ENCODE peak calls at places on chromosomes 5 and 9, in four cellular contexts. One of them, this sample, is unnamed.

GRCh38 chr5:95155888-95156287 is 129.0 kb downstream of the MCTP1 start:
- DNase-seq in H1: no peak
- DNase-seq in HepG2: peak; percentile 3
- DNase-seq in GM12878: no peak
- DNase-seq in this sample: no peak

GRCh38 chr9:14104501-14104900 is 209.4 kb downstream of the NFIB start:
- DNase-seq in H1: no peak
- DNase-seq in HepG2: no peak
- DNase-seq in GM12878: no peak
- DNase-seq in this sample: no peak

GRCh38 chr5:173891367-173891766 is 3.2 kb downstream of the CPEB4 start:
- DNase-seq in H1: no peak
- DNase-seq in HepG2: no peak
- DNase-seq in GM12878: no peak
- DNase-seq in this sample: no peak

GRCh38 chr9:99465231-99465891 is 243.3 kb downstream of the SEC61B start:
- DNase-seq in H1: no peak
- DNase-seq in HepG2: no peak
- DNase-seq in GM12878: no peak
- DNase-seq in this sample: peak; percentile 71

GRCh38 chr5:10856646-10857332 is 95.8 kb upstream of the DAP start:
- DNase-seq in H1: peak; percentile 92
- DNase-seq in HepG2: peak; percentile 71
- DNase-seq in GM12878: no peak
- DNase-seq in this sample: peak; percentile 67

GRCh38 chr5:98940586-98940985 is 11.8 kb upstream of the CHD1 start:
- DNase-seq in H1: no peak
- DNase-seq in HepG2: no peak
- DNase-seq in GM12878: no peak
- DNase-seq in this sample: no peak

GRCh38 chr5:125348221-125348692 is 601.8 kb upstream of the ZNF608 start:
- DNase-seq in H1: no peak
- DNase-seq in HepG2: no peak
- DNase-seq in GM12878: no peak
- DNase-seq in this sample: no peak

GRCh38 chr9:108835831-108836230 is 20.0 kb downstream of the ACTL7B start:
- DNase-seq in H1: no peak
- DNase-seq in HepG2: no peak
- DNase-seq in GM12878: no peak
- DNase-seq in this sample: no peak

GRCh38 chr5:6302684-6303083 is 75.7 kb downstream of the MED10 start:
- DNase-seq in H1: no peak
- DNase-seq in HepG2: no peak
- DNase-seq in GM12878: no peak
- DNase-seq in this sample: no peak

GRCh38 chr5:150180241-150181027 is 9.4 kb upstream of the SLC6A7 start:
- DNase-seq in H1: no peak
- DNase-seq in HepG2: no peak
- DNase-seq in GM12878: no peak
- DNase-seq in this sample: no peak
- TF ChIP-seq TCF12 in H1: no peak
- TF ChIP-seq TCF12 in HepG2: no peak
- TF ChIP-seq TCF12 in GM12878: no peak
- TF ChIP-seq TCF12 in this sample: no peak

DNA sequence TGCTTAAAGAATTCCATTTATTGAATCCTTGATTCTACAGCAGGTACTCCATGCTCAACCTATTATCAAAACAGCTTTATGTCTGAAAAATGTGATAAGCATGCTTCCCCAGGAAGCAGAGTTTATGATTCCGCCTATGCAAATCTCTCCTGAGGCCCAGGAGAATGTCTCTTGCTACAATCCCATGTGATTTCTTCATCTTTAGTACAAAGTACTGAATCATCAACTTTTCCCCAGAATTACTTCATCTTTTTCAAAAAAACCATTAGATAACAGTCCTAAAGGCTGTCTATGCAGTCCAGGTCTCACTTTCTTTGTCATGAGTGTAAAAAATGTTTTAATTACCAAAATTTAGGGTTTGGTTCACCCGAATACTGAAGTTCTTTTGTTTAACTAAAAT is 130.2 kb upstream of the ADAMTSL1 start:
- DNase-seq in H1: no peak
- DNase-seq in HepG2: no peak
- DNase-seq in GM12878: no peak
- DNase-seq in this sample: no peak
- TF ChIP-seq TCF12 in H1: no peak
- TF ChIP-seq TCF12 in HepG2: no peak
- TF ChIP-seq TCF12 in GM12878: no peak
- TF ChIP-seq TCF12 in this sample: no peak

DNA sequence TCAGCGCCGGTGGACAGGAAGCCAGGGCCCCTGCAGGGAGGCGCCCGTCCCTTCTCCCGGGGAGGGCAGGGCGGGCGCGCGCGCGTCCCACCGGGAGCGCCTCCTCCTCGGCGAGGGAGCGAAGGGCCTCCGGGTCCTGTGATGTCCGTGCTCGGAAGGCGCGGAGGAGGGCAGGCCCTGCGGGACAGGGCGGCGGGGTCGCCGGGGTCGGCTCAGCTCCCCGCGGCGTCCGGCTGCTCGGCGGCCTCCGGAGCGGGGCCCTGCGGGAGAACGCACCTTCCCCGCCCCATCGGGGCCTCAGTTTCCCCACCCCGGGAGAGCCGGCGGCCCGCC is 328 bp downstream of the EXD3 start:
- DNase-seq in H1: peak; percentile 75
- DNase-seq in HepG2: no peak
- DNase-seq in GM12878: no peak
- DNase-seq in this sample: peak; percentile 79
- TF ChIP-seq TCF12 in H1: no peak
- TF ChIP-seq TCF12 in HepG2: no peak
- TF ChIP-seq TCF12 in GM12878: no peak
- TF ChIP-seq TCF12 in this sample: no peak

DNA sequence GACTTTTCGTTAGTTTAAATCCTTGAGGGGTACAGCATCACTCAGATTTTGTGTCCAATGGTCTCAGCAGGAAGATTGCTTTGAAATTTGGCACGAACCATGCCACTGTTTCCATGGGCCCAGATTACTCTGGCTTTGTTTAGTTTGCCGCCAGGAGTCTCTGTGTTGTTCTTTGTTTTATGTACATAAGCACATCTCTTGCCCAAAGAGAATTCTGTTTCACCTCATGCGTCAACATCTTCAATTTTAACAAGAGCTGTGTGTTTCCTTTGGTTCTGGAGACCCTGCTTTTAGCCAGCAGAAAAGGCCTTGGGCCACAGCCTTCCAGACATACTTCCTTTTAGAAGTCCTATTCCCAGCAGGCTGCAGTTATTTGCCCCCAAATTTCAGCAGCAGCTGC is 62.4 kb downstream of the TNPO1 start:
- DNase-seq in H1: no peak
- DNase-seq in HepG2: no peak
- DNase-seq in GM12878: no peak
- DNase-seq in this sample: no peak
- TF ChIP-seq TCF12 in H1: no peak
- TF ChIP-seq TCF12 in HepG2: no peak
- TF ChIP-seq TCF12 in GM12878: no peak
- TF ChIP-seq TCF12 in this sample: no peak

GRCh38 chr9:121648799-121649198 is 2.6 kb upstream of the DAB2IP start:
- DNase-seq in H1: no peak
- DNase-seq in HepG2: no peak
- DNase-seq in GM12878: no peak
- DNase-seq in this sample: no peak

GRCh38 chr9:121651295-121652036 is at the start of gene DAB2IP:
- DNase-seq in H1: peak; percentile 90
- DNase-seq in HepG2: no peak
- DNase-seq in GM12878: no peak
- DNase-seq in this sample: peak; percentile 93

GRCh38 chr9:121651014-121651294 is 480 bp upstream of the DAB2IP start:
- DNase-seq in H1: no peak
- DNase-seq in HepG2: no peak
- DNase-seq in GM12878: no peak
- DNase-seq in this sample: no peak

GRCh38 chr9:121649476-121650219 is 1.8 kb upstream of the DAB2IP start:
- DNase-seq in H1: no peak
- DNase-seq in HepG2: no peak
- DNase-seq in GM12878: no peak
- DNase-seq in this sample: no peak

DNA sequence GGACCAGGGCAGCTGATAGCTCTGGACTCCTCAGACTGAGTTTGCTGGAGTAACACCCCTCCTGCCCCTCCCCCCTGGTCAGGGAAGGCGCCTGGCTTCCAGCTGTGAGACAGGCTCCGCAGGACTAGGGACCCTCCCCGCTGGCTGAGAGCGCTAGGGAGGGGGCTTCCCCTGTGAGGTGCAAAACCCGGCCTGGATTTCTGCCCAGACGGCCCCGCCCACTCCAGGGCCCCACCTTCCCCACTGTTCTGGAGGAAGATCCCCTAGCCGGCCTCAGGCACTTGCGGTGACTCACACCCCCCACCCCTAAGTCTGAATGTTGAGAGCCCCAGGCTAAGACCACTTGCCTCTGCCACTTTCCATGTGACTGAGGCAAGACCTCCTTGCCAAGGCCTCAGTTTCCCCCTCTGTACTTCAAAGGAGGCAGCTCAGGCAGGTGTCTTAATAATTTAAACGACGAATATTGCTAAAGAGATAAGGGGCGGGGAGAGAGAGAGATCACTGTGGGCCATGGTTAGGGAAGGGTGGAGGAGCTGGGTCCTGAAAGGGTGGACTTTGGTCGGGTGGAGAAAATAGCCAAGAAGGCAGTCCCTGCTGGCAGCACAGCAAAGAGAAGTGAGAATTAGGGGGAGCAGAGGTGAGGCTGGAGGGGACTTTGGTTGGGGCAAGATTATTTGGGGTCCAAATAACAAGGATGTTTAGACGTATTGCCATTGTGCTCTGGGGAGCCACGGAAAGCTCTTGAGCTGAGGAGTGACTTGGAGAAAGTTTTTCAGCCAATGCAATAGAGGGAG is 1.0 kb upstream of the DAB2IP start:
- DNase-seq in H1: peak; percentile 93
- DNase-seq in HepG2: peak; percentile 42
- DNase-seq in GM12878: no peak
- DNase-seq in this sample: peak; percentile 91
- TF ChIP-seq TCF12 in H1: no peak
- TF ChIP-seq TCF12 in HepG2: no peak
- TF ChIP-seq TCF12 in GM12878: no peak
- TF ChIP-seq TCF12 in this sample: peak; percentile 71

GRCh38 chr9:126419475-126419874 is 92.8 kb downstream of the MVB12B start:
- DNase-seq in H1: no peak
- DNase-seq in HepG2: no peak
- DNase-seq in GM12878: no peak
- DNase-seq in this sample: no peak
- TF ChIP-seq TCF12 in H1: no peak
- TF ChIP-seq TCF12 in HepG2: no peak
- TF ChIP-seq TCF12 in GM12878: no peak
- TF ChIP-seq TCF12 in this sample: no peak

GRCh38 chr9:133725886-133726285 is 12.3 kb downstream of the SARDH start:
- DNase-seq in H1: no peak
- DNase-seq in HepG2: no peak
- DNase-seq in GM12878: no peak
- DNase-seq in this sample: peak; percentile 11

GRCh38 chr9:133728856-133729645 is 9.1 kb downstream of the SARDH start:
- DNase-seq in H1: no peak
- DNase-seq in HepG2: no peak
- DNase-seq in GM12878: no peak
- DNase-seq in this sample: no peak

GRCh38 chr9:133727876-133728441 is 10.2 kb downstream of the SARDH start:
- DNase-seq in H1: no peak
- DNase-seq in HepG2: no peak
- DNase-seq in GM12878: no peak
- DNase-seq in this sample: peak; percentile 29

GRCh38 chr9:133726401-133727276 is 11.5 kb downstream of the SARDH start:
- DNase-seq in H1: no peak
- DNase-seq in HepG2: peak; percentile 60
- DNase-seq in GM12878: no peak
- DNase-seq in this sample: peak; percentile 86

GRCh38 chr9:133727277-133727875 is 10.8 kb downstream of the SARDH start:
- DNase-seq in H1: no peak
- DNase-seq in HepG2: no peak
- DNase-seq in GM12878: no peak
- DNase-seq in this sample: peak; percentile 46
- TF ChIP-seq TCF12 in H1: no peak
- TF ChIP-seq TCF12 in HepG2: no peak
- TF ChIP-seq TCF12 in GM12878: no peak
- TF ChIP-seq TCF12 in this sample: no peak

GRCh38 chr9:5799314-5799713 is 33.6 kb downstream of the ERMP1 start:
- DNase-seq in H1: no peak
- DNase-seq in HepG2: peak; percentile 28
- DNase-seq in GM12878: no peak
- DNase-seq in this sample: peak; percentile 38
- TF ChIP-seq TCF12 in H1: no peak
- TF ChIP-seq TCF12 in HepG2: no peak
- TF ChIP-seq TCF12 in GM12878: no peak
- TF ChIP-seq TCF12 in this sample: no peak

This sample was measured in SK-N-SH.